ENCODE peak calls at places on chromosomes 7 and 10, in five cellular contexts. One of them, this sample, is unnamed.

GRCh38 chr10:100826983-100827818 is 81.8 kb downstream of the PAX2 start:
- DNase-seq in IMR-90: no peak
- DNase-seq in upper lobe of left lung: peak; percentile 88
- DNase-seq in endothelial cell of umbilical vein: no peak
- DNase-seq in HepG2: no peak
- DNase-seq in this sample: no peak

GRCh38 chr10:63707254-63707910 is 186.2 kb downstream of the REEP3 start:
- DNase-seq in IMR-90: peak; percentile 99
- DNase-seq in upper lobe of left lung: no peak
- DNase-seq in endothelial cell of umbilical vein: peak; percentile 99
- DNase-seq in HepG2: peak; percentile 12
- DNase-seq in this sample: peak; percentile 69

GRCh38 chr10:50601974-50602373 is 21.8 kb downstream of the SGMS1 start:
- DNase-seq in IMR-90: no peak
- DNase-seq in upper lobe of left lung: no peak
- DNase-seq in endothelial cell of umbilical vein: no peak
- DNase-seq in HepG2: no peak
- DNase-seq in this sample: no peak

GRCh38 chr7:124031919-124032318 is 948 bp downstream of the TMEM229A start:
- DNase-seq in IMR-90: no peak
- DNase-seq in upper lobe of left lung: no peak
- DNase-seq in endothelial cell of umbilical vein: no peak
- DNase-seq in HepG2: no peak
- DNase-seq in this sample: no peak

GRCh38 chr10:14200645-14201534 is 129.8 kb downstream of the FRMD4A start:
- DNase-seq in IMR-90: peak; percentile 9
- DNase-seq in upper lobe of left lung: no peak
- DNase-seq in endothelial cell of umbilical vein: no peak
- DNase-seq in HepG2: no peak
- DNase-seq in this sample: no peak

GRCh38 chr7:158030566-158030965 is 557.1 kb downstream of the PTPRN2 start:
- DNase-seq in IMR-90: no peak
- DNase-seq in upper lobe of left lung: peak; percentile 29
- DNase-seq in endothelial cell of umbilical vein: no peak
- DNase-seq in HepG2: no peak
- DNase-seq in this sample: peak; percentile 49

GRCh38 chr7:150944066-150945042 is 33.8 kb downstream of the KCNH2 start:
- DNase-seq in IMR-90: no peak
- DNase-seq in upper lobe of left lung: no peak
- DNase-seq in endothelial cell of umbilical vein: no peak
- DNase-seq in HepG2: no peak
- DNase-seq in this sample: peak; percentile 81

GRCh38 chr10:131857156-131858117 is 43.4 kb upstream of the PPP2R2D start:
- DNase-seq in IMR-90: no peak
- DNase-seq in upper lobe of left lung: no peak
- DNase-seq in endothelial cell of umbilical vein: no peak
- DNase-seq in HepG2: no peak
- DNase-seq in this sample: no peak

GRCh38 chr7:134547738-134548054 is 1.2 kb upstream of the AKR1B15 start:
- DNase-seq in IMR-90: peak; percentile 74
- DNase-seq in upper lobe of left lung: no peak
- DNase-seq in endothelial cell of umbilical vein: no peak
- DNase-seq in HepG2: no peak
- DNase-seq in this sample: no peak

GRCh38 chr7:20797174-20798080 is 10.7 kb upstream of the SP8 start:
- DNase-seq in IMR-90: no peak
- DNase-seq in upper lobe of left lung: peak; percentile 45
- DNase-seq in endothelial cell of umbilical vein: no peak
- DNase-seq in HepG2: no peak
- DNase-seq in this sample: peak; percentile 29

GRCh38 chr10:55852850-55853249 is 508.2 kb downstream of the ZWINT start:
- DNase-seq in IMR-90: no peak
- DNase-seq in upper lobe of left lung: no peak
- DNase-seq in endothelial cell of umbilical vein: no peak
- DNase-seq in HepG2: no peak
- DNase-seq in this sample: no peak

GRCh38 chr7:116953727-116954442 is 584 bp downstream of the ST7 start:
- DNase-seq in IMR-90: peak; percentile 88
- DNase-seq in upper lobe of left lung: peak; percentile 93
- DNase-seq in endothelial cell of umbilical vein: peak; percentile 80
- DNase-seq in HepG2: peak; percentile 84
- DNase-seq in this sample: peak; percentile 50

GRCh38 chr10:112954974-112955735 is 5.1 kb downstream of the TCF7L2 start:
- DNase-seq in IMR-90: no peak
- DNase-seq in upper lobe of left lung: no peak
- DNase-seq in endothelial cell of umbilical vein: peak; percentile 50
- DNase-seq in HepG2: no peak
- DNase-seq in this sample: no peak

GRCh38 chr7:157318015-157318706 is 18.6 kb upstream of the DNAJB6 start:
- DNase-seq in IMR-90: peak; percentile 71
- DNase-seq in upper lobe of left lung: no peak
- DNase-seq in endothelial cell of umbilical vein: no peak
- DNase-seq in HepG2: no peak
- DNase-seq in this sample: peak; percentile 49

GRCh38 chr7:47518827-47519226 is 63.1 kb downstream of the TNS3 start:
- DNase-seq in IMR-90: peak; percentile 79
- DNase-seq in upper lobe of left lung: no peak
- DNase-seq in endothelial cell of umbilical vein: no peak
- DNase-seq in HepG2: peak; percentile 85
- DNase-seq in this sample: no peak

GRCh38 chr10:60388709-60389241 is 900 bp downstream of the ANK3 start:
- DNase-seq in IMR-90: no peak
- DNase-seq in upper lobe of left lung: no peak
- DNase-seq in endothelial cell of umbilical vein: peak; percentile 62
- DNase-seq in HepG2: no peak
- DNase-seq in this sample: no peak

GRCh38 chr7:31192996-31193395 is 140.9 kb downstream of the ADCYAP1R1 start:
- DNase-seq in IMR-90: peak; percentile 16
- DNase-seq in upper lobe of left lung: peak; percentile 81
- DNase-seq in endothelial cell of umbilical vein: peak; percentile 36
- DNase-seq in HepG2: peak; percentile 35
- DNase-seq in this sample: no peak

GRCh38 chr7:43906327-43907010 is at the start of gene URGCP:
- DNase-seq in IMR-90: peak; percentile 20
- DNase-seq in upper lobe of left lung: peak; percentile 94
- DNase-seq in endothelial cell of umbilical vein: peak; percentile 26
- DNase-seq in HepG2: no peak
- DNase-seq in this sample: no peak
- TF ChIP-seq POLR2A in IMR-90: peak; percentile 40
- TF ChIP-seq POLR2A in upper lobe of left lung: peak; percentile 37
- TF ChIP-seq POLR2A in endothelial cell of umbilical vein: peak; percentile 75
- TF ChIP-seq POLR2A in HepG2: peak; percentile 54
- TF ChIP-seq POLR2A in this sample: no peak

GRCh38 chr7:232571-233455 is 40.4 kb downstream of the FAM20C start:
- DNase-seq in IMR-90: peak; percentile 76
- DNase-seq in upper lobe of left lung: peak; percentile 75
- DNase-seq in endothelial cell of umbilical vein: peak; percentile 13
- DNase-seq in HepG2: no peak
- DNase-seq in this sample: no peak

GRCh38 chr7:235576-236395 is 43.4 kb downstream of the FAM20C start:
- DNase-seq in IMR-90: no peak
- DNase-seq in upper lobe of left lung: peak; percentile 86
- DNase-seq in endothelial cell of umbilical vein: no peak
- DNase-seq in HepG2: no peak
- DNase-seq in this sample: no peak

GRCh38 chr7:233456-234035 is 41.2 kb downstream of the FAM20C start:
- DNase-seq in IMR-90: peak; percentile 56
- DNase-seq in upper lobe of left lung: peak; percentile 76
- DNase-seq in endothelial cell of umbilical vein: no peak
- DNase-seq in HepG2: no peak
- DNase-seq in this sample: no peak

GRCh38 chr7:234712-235553 is 42.6 kb downstream of the FAM20C start:
- DNase-seq in IMR-90: peak; percentile 71
- DNase-seq in upper lobe of left lung: peak; percentile 73
- DNase-seq in endothelial cell of umbilical vein: no peak
- DNase-seq in HepG2: peak; percentile 78
- DNase-seq in this sample: peak; percentile 95

DNA sequence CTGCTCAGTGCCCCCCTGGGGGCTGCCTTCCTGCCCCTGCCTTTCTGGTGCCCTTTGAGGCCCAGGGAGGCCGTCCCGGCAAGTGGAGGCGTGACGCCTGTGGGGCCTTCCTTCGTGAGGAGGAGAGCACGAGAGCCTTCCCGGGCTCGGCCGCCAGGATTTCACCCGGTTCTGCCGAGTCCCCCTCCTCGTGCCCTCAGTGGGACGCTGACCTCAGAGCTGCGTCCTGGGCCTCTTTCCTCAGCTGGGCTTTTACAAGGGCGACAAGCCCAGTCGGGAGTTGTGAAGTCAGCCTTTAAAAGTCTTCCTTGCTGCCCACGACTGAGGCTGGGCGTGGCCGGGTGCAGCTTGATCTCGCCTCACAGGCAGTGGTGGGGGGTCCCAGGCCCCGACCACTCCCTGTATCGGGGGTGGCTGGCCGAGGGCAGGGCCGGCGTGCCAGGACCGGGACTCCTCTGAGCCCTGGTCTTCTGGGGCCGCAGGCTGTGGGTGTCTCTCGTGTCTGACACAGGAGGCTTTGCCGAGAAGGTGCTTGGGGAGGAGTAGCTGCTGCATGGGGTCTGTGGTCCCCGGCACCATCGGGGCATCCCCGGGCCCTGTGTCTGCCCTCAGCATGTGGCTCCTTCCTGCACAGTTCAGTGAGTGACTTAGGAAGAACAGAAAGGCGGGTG is 41.8 kb downstream of the FAM20C start:
- DNase-seq in IMR-90: peak; percentile 21
- DNase-seq in upper lobe of left lung: peak; percentile 86
- DNase-seq in endothelial cell of umbilical vein: no peak
- DNase-seq in HepG2: no peak
- DNase-seq in this sample: no peak
- H3K4me3 ChIP-seq in IMR-90: no peak overlapping the region
- H3K4me3 ChIP-seq in upper lobe of left lung: peak overlapping the region; percentile 34
- H3K4me3 ChIP-seq in endothelial cell of umbilical vein: no peak overlapping the region
- H3K4me3 ChIP-seq in HepG2: no peak overlapping the region
- H3K4me3 ChIP-seq in this sample: no peak overlapping the region

DNA sequence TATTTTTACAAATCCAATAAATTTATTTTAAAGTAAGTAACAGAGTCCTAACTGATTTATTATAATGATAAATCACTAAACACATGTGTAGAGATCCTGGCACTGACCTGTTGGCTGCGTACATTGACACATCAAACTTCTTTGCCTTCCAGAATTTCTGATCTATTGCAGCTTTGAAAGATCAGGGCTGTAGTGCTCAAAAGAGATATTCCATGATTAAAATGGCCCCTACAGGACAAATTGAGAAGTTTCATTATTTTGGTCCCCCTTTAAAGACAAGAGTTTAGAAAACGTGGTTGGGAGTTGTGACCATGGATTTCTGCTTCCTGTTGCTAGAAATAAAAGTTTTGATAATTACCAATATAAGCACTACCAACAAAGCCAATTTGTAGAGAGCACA is 87.7 kb upstream of the PDK4 start:
- DNase-seq in IMR-90: peak; percentile 30
- DNase-seq in upper lobe of left lung: no peak
- DNase-seq in endothelial cell of umbilical vein: peak; percentile 48
- DNase-seq in HepG2: peak; percentile 21
- DNase-seq in this sample: no peak
- TF ChIP-seq CTCF in IMR-90: peak; percentile 64
- TF ChIP-seq CTCF in upper lobe of left lung: peak; percentile 64
- TF ChIP-seq CTCF in endothelial cell of umbilical vein: peak; percentile 16
- TF ChIP-seq CTCF in HepG2: peak; percentile 32
- TF ChIP-seq CTCF in this sample: no peak

DNA sequence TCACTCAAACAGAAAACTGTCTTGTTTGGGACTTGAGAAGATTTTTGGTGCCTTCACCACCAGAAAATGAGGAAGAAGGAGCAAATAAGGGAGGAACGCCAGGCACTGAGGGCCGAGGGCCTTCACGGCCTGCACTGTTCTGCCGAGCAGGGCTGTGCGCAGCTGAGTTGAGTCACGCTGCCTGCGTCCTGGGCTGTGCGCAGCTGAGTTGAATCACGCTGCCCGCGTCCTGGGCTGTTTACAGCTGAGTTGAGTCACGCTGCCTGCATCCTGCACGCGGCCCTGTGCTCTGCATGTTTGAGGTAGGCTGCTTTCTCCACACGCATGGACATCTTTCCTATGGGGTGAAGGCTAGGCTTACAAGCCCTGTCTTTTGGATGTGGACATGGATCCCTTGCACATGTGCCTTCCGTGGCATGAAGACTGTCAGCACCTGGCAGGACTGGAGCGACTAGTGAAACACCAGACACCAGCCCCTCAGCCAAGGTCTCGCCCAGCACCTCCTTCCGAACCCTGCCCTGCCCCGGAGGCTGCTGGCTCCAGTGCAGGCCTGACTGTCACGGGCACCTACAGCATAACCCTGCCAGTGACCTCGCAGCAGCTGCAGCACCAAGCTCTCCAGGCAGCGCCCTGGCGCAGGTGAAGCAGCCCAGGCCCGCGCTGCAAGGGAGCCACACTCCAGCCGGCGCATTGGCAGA is 96.7 kb downstream of the HTR5A start:
- DNase-seq in IMR-90: peak; percentile 46
- DNase-seq in upper lobe of left lung: peak; percentile 59
- DNase-seq in endothelial cell of umbilical vein: peak; percentile 84
- DNase-seq in HepG2: no peak
- DNase-seq in this sample: peak; percentile 87
- TF ChIP-seq POLR2A in IMR-90: no peak
- TF ChIP-seq POLR2A in upper lobe of left lung: no peak
- TF ChIP-seq POLR2A in endothelial cell of umbilical vein: no peak
- TF ChIP-seq POLR2A in HepG2: no peak
- TF ChIP-seq POLR2A in this sample: no peak

DNA sequence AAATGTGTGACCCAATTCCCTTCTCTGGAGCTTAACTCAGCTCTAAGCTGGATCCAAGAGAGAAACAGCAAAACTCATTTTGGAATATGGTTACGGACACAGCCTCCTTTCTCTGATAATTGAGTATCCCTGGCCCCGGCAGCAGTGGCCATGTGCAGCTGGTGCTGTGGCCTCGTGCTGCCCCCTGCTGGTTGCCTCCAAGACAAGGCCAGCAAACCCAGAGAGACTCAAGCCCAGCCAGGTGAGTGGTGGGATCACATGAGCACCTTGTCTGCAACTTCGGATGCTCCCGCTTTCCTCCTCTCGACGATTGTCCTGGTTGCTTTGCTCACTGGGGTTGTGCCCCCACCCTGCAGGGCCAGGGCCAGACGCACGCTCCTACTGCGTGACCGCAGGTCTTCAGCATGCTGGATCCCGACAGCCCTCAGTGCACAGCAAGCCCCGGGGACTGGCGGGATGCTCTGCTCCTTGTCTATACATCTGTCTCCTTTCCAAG is 19.4 kb downstream of the SFTPD start:
- DNase-seq in IMR-90: peak; percentile 58
- DNase-seq in upper lobe of left lung: peak; percentile 88
- DNase-seq in endothelial cell of umbilical vein: peak; percentile 65
- DNase-seq in HepG2: peak; percentile 59
- DNase-seq in this sample: peak; percentile 95
- H3K4me3 ChIP-seq in IMR-90: no peak overlapping the region
- H3K4me3 ChIP-seq in upper lobe of left lung: no peak overlapping the region
- H3K4me3 ChIP-seq in endothelial cell of umbilical vein: no peak overlapping the region
- H3K4me3 ChIP-seq in HepG2: no peak overlapping the region
- H3K4me3 ChIP-seq in this sample: no peak overlapping the region

DNA sequence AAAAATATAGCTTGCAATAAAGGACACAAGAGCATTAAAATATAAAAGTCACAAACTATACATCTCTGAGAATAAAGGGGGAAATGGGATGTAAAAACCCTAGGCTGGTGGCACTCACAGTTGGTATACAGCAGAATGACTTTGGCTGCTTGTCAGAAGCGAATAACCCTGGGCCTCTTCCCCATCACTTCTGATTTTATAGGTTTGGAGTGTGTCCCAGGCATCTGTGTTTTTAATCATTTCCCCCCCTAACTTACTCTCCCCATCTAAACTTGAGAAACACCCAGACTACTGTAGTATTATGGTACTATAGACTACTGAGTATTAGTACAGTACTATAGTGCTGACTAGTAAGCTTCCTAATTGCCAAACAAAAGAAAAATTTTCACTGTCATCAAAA is 1.8 kb upstream of the RPA3 start:
- DNase-seq in IMR-90: no peak
- DNase-seq in upper lobe of left lung: no peak
- DNase-seq in endothelial cell of umbilical vein: no peak
- DNase-seq in HepG2: no peak
- DNase-seq in this sample: no peak
- TF ChIP-seq CTCF in IMR-90: no peak
- TF ChIP-seq CTCF in upper lobe of left lung: no peak
- TF ChIP-seq CTCF in endothelial cell of umbilical vein: no peak
- TF ChIP-seq CTCF in HepG2: no peak
- TF ChIP-seq CTCF in this sample: no peak